ENCODE peak calls at places on chromosomes 13 and 19, in six cellular contexts. X, M, F, Z, O and A are unnamed samples.

GRCh38 chr19:12379732-12380443 is 14.4 kb upstream of the ZNF442 start:
- DNase-seq in X (no peak), M (no peak), F (no peak), Z (no peak), O (no peak), A (no peak)

GRCh38 chr13:24865158-24865557 is 101.2 kb downstream of the RNF17 start:
- DNase-seq in X (no peak), M (peak), F (peak), Z (no peak), O (no peak), A (peak)

GRCh38 chr13:46586766-46587509 is 34.0 kb downstream of the LRCH1 start:
- DNase-seq in X (no peak), M (no peak), F (no peak), Z (no peak), O (no peak), A (no peak)

GRCh38 chr19:6464070-6464873 is at the start of gene CRB3:
- DNase-seq in X (peak), M (no peak), F (no peak), Z (peak), O (no peak), A (no peak)

GRCh38 chr19:11191273-11191755 is 6.0 kb downstream of the KANK2 start:
- DNase-seq in X (no peak), M (peak), F (peak), Z (no peak), O (no peak), A (peak)

GRCh38 chr13:108528303-108528702 is 101.1 kb upstream of the MYO16 start:
- DNase-seq in X (no peak), M (no peak), F (no peak), Z (no peak), O (no peak), A (no peak)

GRCh38 chr13:29548722-29549446 is 46.6 kb downstream of the SLC7A1 start:
- DNase-seq in X (no peak), M (peak), F (peak), Z (no peak), O (no peak), A (no peak)

GRCh38 chr19:38173324-38174041 is 50.5 kb downstream of the DPF1 start:
- DNase-seq in X (no peak), M (no peak), F (peak), Z (no peak), O (peak), A (no peak)

GRCh38 chr19:13056052-13056660 is 46.5 kb downstream of the LYL1 start:
- DNase-seq in X (no peak), M (peak), F (peak), Z (no peak), O (no peak), A (peak)

GRCh38 chr19:2110822-2111221 is 14.1 kb downstream of the IZUMO4 start:
- DNase-seq in X (no peak), M (no peak), F (no peak), Z (no peak), O (no peak), A (no peak)

GRCh38 chr19:55690109-55690768 is 15.2 kb downstream of the EPN1 start:
- DNase-seq in X (no peak), M (no peak), F (no peak), Z (no peak), O (no peak), A (no peak)

GRCh38 chr13:46896346-46897138 is at the start of gene HTR2A:
- DNase-seq in X (peak), M (peak), F (peak), Z (no peak), O (no peak), A (peak)

GRCh38 chr19:49224856-49225255 is 67.3 kb downstream of the TRPM4 start:
- DNase-seq in X (peak), M (peak), F (peak), Z (peak), O (peak), A (peak)

GRCh38 chr19:8811315-8812172 is 20.6 kb downstream of the ZNF558 start:
- DNase-seq in X (no peak), M (peak), F (peak), Z (no peak), O (no peak), A (peak)

GRCh38 chr19:42528354-42529247 is at the start of gene CEACAM1:
- DNase-seq in X (peak), M (peak), F (peak), Z (peak), O (no peak), A (no peak)

GRCh38 chr13:90188237-90188636 is 1159.2 kb upstream of the MIR17HG start:
- DNase-seq in X (no peak), M (no peak), F (no peak), Z (no peak), O (no peak), A (no peak)

GRCh38 chr13:80157261-80157942 is 183.5 kb downstream of the SPRY2 start:
- DNase-seq in X (no peak), M (no peak), F (peak), Z (no peak), O (no peak), A (peak)

GRCh38 chr13:105587786-105588185 is 947.7 kb downstream of the EFNB2 start:
- DNase-seq in X (no peak), M (peak), F (no peak), Z (no peak), O (no peak), A (no peak)

GRCh38 chr13:40527914-40528313 is 138.5 kb downstream of the FOXO1 start:
- DNase-seq in X (no peak), M (no peak), F (no peak), Z (no peak), O (no peak), A (no peak)

GRCh38 chr19:30788105-30788765 is 416.1 kb downstream of the ZNF536 start:
- DNase-seq in X (no peak), M (no peak), F (no peak), Z (no peak), O (no peak), A (no peak)

GRCh38 chr13:65597839-65598818 is 1632.0 kb downstream of the PCDH9 start:
- DNase-seq in X (no peak), M (peak), F (peak), Z (no peak), O (no peak), A (peak)

GRCh38 chr13:36475468-36475867 is 43.2 kb downstream of the CCNA1 start:
- DNase-seq in X (no peak), M (peak), F (peak), Z (no peak), O (no peak), A (no peak)

GRCh38 chr13:93316848-93317247 is 90.2 kb downstream of the GPC6 start:
- DNase-seq in X (no peak), M (no peak), F (no peak), Z (no peak), O (no peak), A (no peak)

GRCh38 chr19:58399903-58400637 is 4.6 kb downstream of the RNF225 start:
- DNase-seq in X (no peak), M (no peak), F (no peak), Z (no peak), O (peak), A (no peak)

GRCh38 chr13:43835701-43836100 is 43.8 kb downstream of the CCDC122 start:
- DNase-seq in X (no peak), M (no peak), F (peak), Z (no peak), O (no peak), A (no peak)